ENCODE peak calls at places on chromosomes 7 and 10, in four cellular contexts. H, S, M and X are unnamed samples.

GRCh38 chr7:7956531-7957221 is 11.9 kb upstream of the GLCCI1 start:
- DNase-seq in H (no peak), M (peak), S (no peak), X (no peak)

GRCh38 chr10:124436191-124436638 is 13.6 kb downstream of the NKX1-2 start:
- DNase-seq in H (peak), M (no peak), S (no peak), X (peak)

GRCh38 chr10:36280396-36280795 is 638.3 kb upstream of the FZD8 start:
- DNase-seq in H (no peak), M (peak), S (no peak), X (no peak)

GRCh38 chr10:59463909-59464308 is 101.6 kb upstream of the FAM13C start:
- DNase-seq in M (no peak), S (no peak), H (no peak), X (no peak)

GRCh38 chr10:112231602-112232001 is 48.0 kb upstream of the GPAM start:
- DNase-seq in S (no peak), H (no peak), M (no peak), X (no peak)

GRCh38 chr7:116426428-116427156 is 72.9 kb upstream of the CAV2 start:
- DNase-seq in M (peak), H (peak), S (no peak), X (no peak)

GRCh38 chr10:132679640-132680039 is 106.3 kb downstream of the NKX6-2 start:
- DNase-seq in M (no peak), H (no peak), S (no peak), X (no peak)

GRCh38 chr7:128708824-128709223 is 30.3 kb upstream of the CALU start:
- DNase-seq in H (no peak), M (no peak), S (no peak), X (no peak)

GRCh38 chr7:87448427-87448826 is 27.1 kb downstream of the ABCB4 start:
- DNase-seq in M (no peak), S (no peak), H (no peak), X (no peak)

GRCh38 chr7:71408276-71408675 is 276.3 kb downstream of the GALNT17 start:
- DNase-seq in M (no peak), S (no peak), H (no peak), X (no peak)

GRCh38 chr7:130143986-130144618 is 61.1 kb downstream of the TMEM209 start:
- DNase-seq in H (no peak), S (no peak), M (no peak), X (no peak)

GRCh38 chr7:23746629-23747028 is 36.6 kb downstream of the STK31 start:
- DNase-seq in S (no peak), M (no peak), H (no peak), X (no peak)

GRCh38 chr10:50464004-50464409 is 159.7 kb downstream of the SGMS1 start:
- DNase-seq in M (no peak), H (peak), S (no peak), X (no peak)

GRCh38 chr10:29636178-29636577 is 1.4 kb upstream of the SVIL start:
- DNase-seq in M (peak), S (no peak), H (no peak), X (peak)

GRCh38 chr7:79876769-79877362 is 257.8 kb upstream of the GNAI1 start:
- DNase-seq in M (peak), S (no peak), H (peak), X (peak)

GRCh38 chr7:31640329-31640728 is 46.7 kb upstream of the PPP1R17 start:
- DNase-seq in S (no peak), M (no peak), H (no peak), X (no peak)

GRCh38 chr10:129955591-129956284 is 8.3 kb downstream of the EBF3 start:
- DNase-seq in M (peak), S (no peak), H (no peak), X (no peak)

GRCh38 chr10:24814568-24815313 is 91.1 kb upstream of the ARHGAP21 start:
- DNase-seq in S (no peak), H (peak), M (peak), X (no peak)

GRCh38 chr7:22837308-22837707 is 14.7 kb upstream of the TOMM7 start:
- DNase-seq in M (no peak), H (no peak), S (no peak), X (no peak)

GRCh38 chr10:29007370-29007747 is 281.5 kb upstream of the LYZL1 start:
- DNase-seq in H (no peak), S (no peak), M (no peak), X (no peak)

GRCh38 chr7:116798205-116798730 is 64.1 kb upstream of the CAPZA2 start:
- DNase-seq in S (no peak), M (no peak), H (no peak), X (no peak)

GRCh38 chr7:151342811-151343210 is 1.2 kb downstream of the NUB1 start:
- DNase-seq in H (no peak), S (no peak), M (no peak), X (no peak)

GRCh38 chr10:98244586-98244985 is 23.4 kb downstream of the LOXL4 start:
- DNase-seq in M (no peak), S (no peak), H (no peak), X (no peak)

GRCh38 chr7:155921804-155922506 is 109.7 kb upstream of the SHH start:
- DNase-seq in H (no peak), M (no peak), S (no peak), X (no peak)

GRCh38 chr10:113539789-113540188 is 13.1 kb upstream of the HABP2 start:
- DNase-seq in M (peak), H (peak), S (no peak), X (no peak)

GRCh38 chr7:31122649-31123058 is 70.5 kb downstream of the ADCYAP1R1 start:
- DNase-seq in M (peak), H (peak), S (peak), X (peak)

GRCh38 chr7:48049850-48050249 is 14.5 kb downstream of the C7orf57 start:
- DNase-seq in S (no peak), M (no peak), H (no peak), X (no peak)

GRCh38 chr7:38796636-38797501 is 112.1 kb downstream of the VPS41 start:
- DNase-seq in H (peak), M (peak), S (peak), X (peak)

GRCh38 chr10:1465421-1465902 is 271.9 kb downstream of the ADARB2 start:
- DNase-seq in S (no peak), M (no peak), H (no peak), X (no peak)

GRCh38 chr10:57338823-57339558 is 928.7 kb downstream of the IPMK start:
- DNase-seq in M (peak), H (peak), S (peak), X (peak)

GRCh38 chr10:19546224-19546623 is 270.0 kb upstream of the PLXDC2 start:
- DNase-seq in H (peak), S (no peak), M (no peak), X (no peak)

GRCh38 chr7:18667466-18667865 is 171.9 kb downstream of the HDAC9 start:
- DNase-seq in S (no peak), H (peak), M (peak), X (peak)

GRCh38 chr7:1520574-1521234 is 9.8 kb upstream of the MAFK start:
- DNase-seq in S (no peak), H (peak), M (no peak), X (no peak)

GRCh38 chr10:14219411-14219810 is 111.3 kb downstream of the FRMD4A start:
- DNase-seq in M (no peak), S (no peak), H (no peak), X (no peak)

GRCh38 chr10:75284097-75284485 is 48.3 kb upstream of the COMTD1 start:
- DNase-seq in H (no peak), M (no peak), S (no peak), X (no peak)

GRCh38 chr10:13528875-13529713 is at the start of gene BEND7:
- DNase-seq in M (peak), H (no peak), S (peak), X (no peak)

GRCh38 chr10:47458466-47459154 is 25.3 kb downstream of the ANXA8 start:
- DNase-seq in H (no peak), M (peak), S (no peak), X (no peak)

GRCh38 chr10:27744478-27745379 is 890 bp downstream of the MKX start:
- DNase-seq in H (no peak), M (peak), S (peak), X (no peak)

GRCh38 chr7:121192834-121193233 is 136.0 kb upstream of the WNT16 start:
- DNase-seq in S (no peak), H (no peak), M (no peak), X (no peak)

GRCh38 chr7:119623427-119623826 is 649.5 kb upstream of the KCND2 start:
- DNase-seq in M (no peak), H (no peak), S (no peak), X (no peak)